ENCODE peak calls at places on chromosomes 4 and X, in four cellular contexts. Y, B, P and R are unnamed samples.

GRCh38 chrX:30593435-30594200 is 16.1 kb upstream of the TASL start:
- DNase-seq in Y (no peak), B (no peak), P (no peak), R (no peak)

GRCh38 chrX:133588827-133589226 is 173.5 kb upstream of the GPC4 start:
- DNase-seq in Y (no peak), B (no peak), P (no peak), R (no peak)

GRCh38 chr4:173121044-173121685 is 47.4 kb upstream of the GALNT7 start:
- DNase-seq in Y (no peak), B (no peak), P (peak), R (peak)

GRCh38 chr4:38055566-38055965 is 95.4 kb downstream of the PTTG2 start:
- DNase-seq in Y (no peak), B (no peak), P (no peak), R (no peak)

GRCh38 chr4:121900132-121900983 is 30.1 kb upstream of the BBS7 start:
- DNase-seq in Y (no peak), B (no peak), P (peak), R (peak)

GRCh38 chrX:132671229-132671641 is 182.4 kb upstream of the MBNL3 start:
- DNase-seq in Y (no peak), B (no peak), P (no peak), R (no peak)

GRCh38 chrX:9528498-9528897 is 63.6 kb downstream of the TBL1X start:
- DNase-seq in Y (no peak), B (no peak), P (no peak), R (no peak)

GRCh38 chr4:52721968-52722814 is 29.0 kb downstream of the ERVMER34-1 start:
- DNase-seq in Y (peak), B (peak), P (peak), R (peak)

GRCh38 chrX:132488092-132488749 is 617 bp downstream of the MBNL3 start:
- DNase-seq in Y (no peak), B (no peak), P (peak), R (peak)

GRCh38 chr4:142036795-142037583 is 400.6 kb downstream of the IL15 start:
- DNase-seq in Y (no peak), B (no peak), P (no peak), R (peak)

GRCh38 chr4:54550415-54551171 is 107.2 kb upstream of the KIT start:
- DNase-seq in Y (no peak), B (no peak), P (peak), R (no peak)

GRCh38 chrX:14694631-14695030 is 165.3 kb downstream of the GLRA2 start:
- DNase-seq in Y (no peak), B (no peak), P (peak), R (peak)

GRCh38 chr4:147103403-147103946 is 157.8 kb upstream of the TTC29 start:
- DNase-seq in Y (peak), B (no peak), P (peak), R (peak)

GRCh38 chr4:17884511-17884910 is 73.7 kb downstream of the NCAPG start:
- DNase-seq in Y (no peak), B (no peak), P (no peak), R (no peak)

GRCh38 chr4:165711436-165711835 is 161.6 kb upstream of the TLL1 start:
- DNase-seq in Y (no peak), B (no peak), P (peak), R (peak)

GRCh38 chr4:67087897-67088296 is 457.4 kb downstream of the CENPC start:
- DNase-seq in Y (no peak), B (no peak), P (peak), R (peak)

GRCh38 chr4:53490161-53490915 is 100.9 kb downstream of the LNX1 start:
- DNase-seq in Y (no peak), B (no peak), P (peak), R (peak)

GRCh38 chr4:89306486-89307184 is 965 bp downstream of the GPRIN3 start:
- DNase-seq in Y (no peak), B (no peak), P (no peak), R (no peak)

GRCh38 chr4:15451866-15452765 is 17.6 kb upstream of the CC2D2A start:
- DNase-seq in Y (no peak), B (no peak), P (peak), R (peak)

GRCh38 chrX:124086411-124086810 is 124.9 kb downstream of the STAG2 start:
- DNase-seq in Y (no peak), B (no peak), P (no peak), R (no peak)

GRCh38 chr4:84952004-84952403 is 14.5 kb downstream of the WDFY3 start:
- DNase-seq in Y (no peak), B (no peak), P (peak), R (peak)

GRCh38 chr4:4574792-4575191 is 32.9 kb upstream of the STX18 start:
- DNase-seq in Y (peak), B (peak), P (peak), R (peak)

GRCh38 chr4:94714360-94714759 is 43.4 kb upstream of the BMPR1B start:
- DNase-seq in Y (no peak), B (no peak), P (no peak), R (peak)

GRCh38 chrX:49029876-49030275 is 13.3 kb downstream of the TFE3 start:
- DNase-seq in Y (peak), B (no peak), P (no peak), R (no peak)

GRCh38 chr4:186878203-186878800 is 154.6 kb upstream of the FAT1 start:
- DNase-seq in Y (no peak), B (no peak), P (no peak), R (no peak)

GRCh38 chr4:101790521-101791188 is at the start of gene BANK1:
- DNase-seq in Y (peak), B (peak), P (peak), R (no peak)

GRCh38 chr4:121360496-121360895 is 20.3 kb downstream of the QRFPR start:
- DNase-seq in Y (no peak), B (no peak), P (peak), R (no peak)

GRCh38 chr4:3730422-3730821 is 35.8 kb upstream of the ADRA2C start:
- DNase-seq in Y (no peak), B (no peak), P (no peak), R (no peak)

GRCh38 chr4:108901271-108901670 is 138.4 kb upstream of the ETNPPL start:
- DNase-seq in Y (no peak), B (no peak), P (no peak), R (no peak)

GRCh38 chr4:47930971-47931804 is 16.8 kb upstream of the NFXL1 start:
- DNase-seq in Y (no peak), B (no peak), P (peak), R (peak)

DNA sequence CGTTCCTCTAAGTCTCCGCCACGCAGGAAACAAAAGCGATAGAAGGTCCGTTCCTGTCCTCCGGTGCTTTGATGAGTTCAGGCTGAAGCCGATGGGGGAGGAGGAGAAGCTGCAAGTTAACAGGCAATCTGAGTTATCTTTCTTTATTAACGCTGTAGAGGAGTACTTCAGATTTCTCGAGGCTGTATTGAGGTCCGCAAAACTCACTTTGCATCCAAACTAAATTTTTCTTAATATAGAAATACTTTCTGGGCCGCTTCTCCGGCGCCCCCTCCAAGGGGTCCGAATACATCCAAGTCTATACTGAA is 395 bp upstream of the SOWAHB start:
- DNase-seq in Y (no peak), B (no peak), P (no peak), R (no peak)
- H3K4me3 ChIP-seq in Y (peak), B (peak), P (peak), R (peak)

GRCh38 chr4:138724530-138724929 is 291.1 kb upstream of the NOCT start:
- DNase-seq in Y (no peak), B (no peak), P (no peak), R (no peak)
- H3K4me3 ChIP-seq in Y (no peak), B (no peak), P (no peak), R (no peak)

GRCh38 chr4:185774076-185774731 is 37.8 kb downstream of the SORBS2 start:
- DNase-seq in Y (no peak), B (no peak), P (no peak), R (no peak)
- H3K4me3 ChIP-seq in Y (peak), B (no peak), P (peak), R (no peak)

GRCh38 chr4:169117591-169118081 is 107.6 kb upstream of the CBR4 start:
- DNase-seq in Y (no peak), B (no peak), P (peak), R (peak)
- H3K4me3 ChIP-seq in Y (no peak), B (no peak), P (no peak), R (no peak)

DNA sequence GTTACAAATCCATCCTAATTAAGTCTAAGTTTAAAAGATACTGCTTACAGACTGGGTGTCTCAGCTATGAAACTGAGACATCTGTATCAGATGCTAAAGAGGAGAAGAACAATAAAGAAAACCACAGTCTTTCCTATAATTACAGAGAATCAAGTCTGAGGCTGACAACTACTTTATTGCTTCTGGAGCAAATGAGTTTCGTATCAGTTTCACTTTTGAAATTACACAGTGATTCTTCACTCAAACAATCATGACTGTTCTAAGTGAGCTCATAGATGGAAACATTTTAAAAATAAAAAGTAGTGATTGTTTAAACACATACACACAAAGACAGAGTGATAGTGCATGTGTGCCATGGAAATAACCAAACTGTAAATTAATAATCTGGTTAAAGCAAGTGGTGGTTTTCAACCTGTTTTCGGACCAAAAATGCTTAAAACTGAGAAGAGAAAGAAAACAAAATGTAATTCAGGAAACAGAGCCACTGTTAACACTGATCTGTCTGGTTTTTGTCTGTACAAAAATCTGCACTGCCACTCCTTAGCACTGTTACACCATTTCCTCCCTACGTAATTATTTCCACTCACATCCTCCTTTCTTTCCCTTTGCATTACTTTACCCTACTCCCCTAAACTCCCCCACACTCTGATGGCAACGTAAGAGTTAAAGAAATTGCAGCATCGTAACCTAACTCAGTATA is 12.5 kb downstream of the RFC1 start:
- DNase-seq in Y (no peak), B (no peak), P (peak), R (peak)
- H3K4me3 ChIP-seq in Y (peak), B (peak), P (peak), R (peak)